ENCODE peak calls at places on chromosomes 1 and 21, in six cellular contexts. One of them, this sample, is unnamed.

GRCh38 chr1:241608379-241609033 is 31.7 kb downstream of the CHML start:
- DNase-seq in CD4-positive, alpha-beta T cell: no peak
- DNase-seq in tibial nerve: no peak
- DNase-seq in PC-3: peak; percentile 94
- DNase-seq in GM23248: peak; percentile 58
- DNase-seq in A549: no peak
- DNase-seq in this sample: no peak

GRCh38 chr1:74629283-74629682 is 44.3 kb downstream of the ERICH3 start:
- DNase-seq in A549: no peak
- DNase-seq in CD4-positive, alpha-beta T cell: no peak
- DNase-seq in PC-3: no peak
- DNase-seq in GM23248: peak; percentile 32
- DNase-seq in tibial nerve: no peak
- DNase-seq in this sample: no peak

GRCh38 chr1:71882241-71883036 is 399.9 kb downstream of the NEGR1 start:
- DNase-seq in CD4-positive, alpha-beta T cell: no peak
- DNase-seq in A549: no peak
- DNase-seq in GM23248: no peak
- DNase-seq in PC-3: peak; percentile 10
- DNase-seq in tibial nerve: peak; percentile 13
- DNase-seq in this sample: no peak

GRCh38 chr1:222950892-222951291 is 136.1 kb downstream of the DISP1 start:
- DNase-seq in PC-3: peak; percentile 87
- DNase-seq in A549: no peak
- DNase-seq in CD4-positive, alpha-beta T cell: no peak
- DNase-seq in GM23248: no peak
- DNase-seq in tibial nerve: no peak
- DNase-seq in this sample: no peak

GRCh38 chr1:40774266-40774998 is 9.2 kb upstream of the KCNQ4 start:
- DNase-seq in PC-3: peak; percentile 67
- DNase-seq in GM23248: peak; percentile 41
- DNase-seq in tibial nerve: peak; percentile 44
- DNase-seq in A549: peak; percentile 18
- DNase-seq in CD4-positive, alpha-beta T cell: peak; percentile 61
- DNase-seq in this sample: peak; percentile 31

GRCh38 chr1:26169201-26169600 is 438 bp upstream of the C1orf232 start:
- DNase-seq in tibial nerve: no peak
- DNase-seq in A549: no peak
- DNase-seq in GM23248: no peak
- DNase-seq in PC-3: no peak
- DNase-seq in CD4-positive, alpha-beta T cell: no peak
- DNase-seq in this sample: no peak

GRCh38 chr1:16926491-16927195 is 4.9 kb downstream of the CROCC start:
- DNase-seq in tibial nerve: no peak
- DNase-seq in A549: no peak
- DNase-seq in PC-3: no peak
- DNase-seq in GM23248: no peak
- DNase-seq in CD4-positive, alpha-beta T cell: no peak
- DNase-seq in this sample: no peak

GRCh38 chr1:226209307-226210059 is 14.0 kb upstream of the MIXL1 start:
- DNase-seq in PC-3: no peak
- DNase-seq in tibial nerve: no peak
- DNase-seq in A549: no peak
- DNase-seq in CD4-positive, alpha-beta T cell: no peak
- DNase-seq in GM23248: no peak
- DNase-seq in this sample: no peak

GRCh38 chr1:58924016-58924565 is 140.2 kb upstream of the JUN start:
- DNase-seq in PC-3: no peak
- DNase-seq in GM23248: no peak
- DNase-seq in CD4-positive, alpha-beta T cell: no peak
- DNase-seq in A549: no peak
- DNase-seq in tibial nerve: no peak
- DNase-seq in this sample: no peak

GRCh38 chr1:203351037-203351625 is at the start of gene FMOD:
- DNase-seq in GM23248: peak; percentile 74
- DNase-seq in PC-3: no peak
- DNase-seq in CD4-positive, alpha-beta T cell: no peak
- DNase-seq in tibial nerve: peak; percentile 72
- DNase-seq in A549: no peak
- DNase-seq in this sample: no peak

GRCh38 chr21:32457962-32458361 is 45.5 kb downstream of the EVA1C start:
- DNase-seq in PC-3: no peak
- DNase-seq in A549: no peak
- DNase-seq in CD4-positive, alpha-beta T cell: no peak
- DNase-seq in GM23248: no peak
- DNase-seq in tibial nerve: no peak
- DNase-seq in this sample: no peak
- H3K27ac ChIP-seq in PC-3: peak overlapping the region; percentile 65
- H3K27ac ChIP-seq in A549: peak overlapping the region; percentile 99
- H3K27ac ChIP-seq in CD4-positive, alpha-beta T cell: no peak overlapping the region
- H3K27ac ChIP-seq in GM23248: no peak overlapping the region
- H3K27ac ChIP-seq in tibial nerve: peak overlapping the region; percentile 65
- H3K27ac ChIP-seq in this sample: no peak overlapping the region

GRCh38 chr1:921011-921837 is 2.5 kb upstream of the SAMD11 start:
- DNase-seq in A549: peak; percentile 63
- DNase-seq in PC-3: peak; percentile 68
- DNase-seq in GM23248: peak; percentile 88
- DNase-seq in tibial nerve: no peak
- DNase-seq in CD4-positive, alpha-beta T cell: no peak
- DNase-seq in this sample: peak; percentile 75
- H3K27ac ChIP-seq in A549: peak overlapping the region; percentile 97
- H3K27ac ChIP-seq in PC-3: no peak overlapping the region
- H3K27ac ChIP-seq in GM23248: no peak overlapping the region
- H3K27ac ChIP-seq in tibial nerve: no peak overlapping the region
- H3K27ac ChIP-seq in CD4-positive, alpha-beta T cell: no peak overlapping the region
- H3K27ac ChIP-seq in this sample: no peak overlapping the region

GRCh38 chr1:205945056-205945455 is 1.8 kb upstream of the SLC26A9 start:
- DNase-seq in PC-3: no peak
- DNase-seq in CD4-positive, alpha-beta T cell: no peak
- DNase-seq in A549: no peak
- DNase-seq in tibial nerve: no peak
- DNase-seq in GM23248: no peak
- DNase-seq in this sample: no peak

GRCh38 chr1:205943245-205943644 is at the start of gene SLC26A9:
- DNase-seq in PC-3: no peak
- DNase-seq in tibial nerve: no peak
- DNase-seq in A549: no peak
- DNase-seq in GM23248: no peak
- DNase-seq in CD4-positive, alpha-beta T cell: no peak
- DNase-seq in this sample: no peak

GRCh38 chr1:205940710-205941109 is 2.5 kb downstream of the SLC26A9 start:
- DNase-seq in GM23248: no peak
- DNase-seq in A549: no peak
- DNase-seq in PC-3: no peak
- DNase-seq in tibial nerve: no peak
- DNase-seq in CD4-positive, alpha-beta T cell: no peak
- DNase-seq in this sample: no peak

GRCh38 chr1:205939690-205940330 is 3.4 kb downstream of the SLC26A9 start:
- DNase-seq in tibial nerve: no peak
- DNase-seq in CD4-positive, alpha-beta T cell: no peak
- DNase-seq in PC-3: peak; percentile 35
- DNase-seq in GM23248: no peak
- DNase-seq in A549: peak; percentile 82
- DNase-seq in this sample: no peak

GRCh38 chr1:205942631-205943159 is 561 bp downstream of the SLC26A9 start:
- DNase-seq in A549: no peak
- DNase-seq in PC-3: no peak
- DNase-seq in GM23248: no peak
- DNase-seq in CD4-positive, alpha-beta T cell: no peak
- DNase-seq in tibial nerve: no peak
- DNase-seq in this sample: no peak
- H3K27ac ChIP-seq in A549: peak overlapping the region; percentile 22
- H3K27ac ChIP-seq in PC-3: no peak overlapping the region
- H3K27ac ChIP-seq in GM23248: no peak overlapping the region
- H3K27ac ChIP-seq in CD4-positive, alpha-beta T cell: no peak overlapping the region
- H3K27ac ChIP-seq in tibial nerve: no peak overlapping the region
- H3K27ac ChIP-seq in this sample: no peak overlapping the region

GRCh38 chr1:233010164-233010563 is 59.8 kb downstream of the NTPCR start:
- DNase-seq in CD4-positive, alpha-beta T cell: no peak
- DNase-seq in GM23248: no peak
- DNase-seq in A549: no peak
- DNase-seq in PC-3: peak; percentile 76
- DNase-seq in tibial nerve: no peak
- DNase-seq in this sample: no peak
- H3K27ac ChIP-seq in CD4-positive, alpha-beta T cell: no peak overlapping the region
- H3K27ac ChIP-seq in GM23248: no peak overlapping the region
- H3K27ac ChIP-seq in A549: no peak overlapping the region
- H3K27ac ChIP-seq in PC-3: no peak overlapping the region
- H3K27ac ChIP-seq in tibial nerve: no peak overlapping the region
- H3K27ac ChIP-seq in this sample: no peak overlapping the region

This sample was measured in SJSA1.